ENCODE peak calls at places on chromosomes 11 and 22, in seven cellular contexts. H, B, X, W, J, L and F are unnamed samples.

GRCh38 chr22:46833228-46833627 is 70.8 kb downstream of the TBC1D22A start:
- DNase-seq in H (peak), B (no peak), X (no peak), W (no peak), J (no peak), L (peak), F (peak)

GRCh38 chr11:57460017-57460755 is at the start of gene RTN4RL2:
- DNase-seq in H (no peak), B (peak), X (peak), W (peak), J (no peak), L (peak), F (peak)

GRCh38 chr11:113613619-113614018 is 92.5 kb downstream of the TMPRSS5 start:
- DNase-seq in H (no peak), B (no peak), X (no peak), W (no peak), J (no peak), L (no peak), F (peak)

GRCh38 chr22:31121403-31121802 is 1.4 kb upstream of the INPP5J start:
- DNase-seq in H (no peak), B (no peak), X (no peak), W (no peak), J (no peak), L (no peak), F (no peak)

GRCh38 chr22:45562537-45563361 is 60.1 kb downstream of the FBLN1 start:
- DNase-seq in H (no peak), B (no peak), X (no peak), W (no peak), J (no peak), L (no peak), F (no peak)

GRCh38 chr22:36409911-36410756 is 22.4 kb upstream of the MYH9 start:
- DNase-seq in H (peak), B (peak), X (peak), W (no peak), J (peak), L (peak), F (peak)

GRCh38 chr11:2089536-2090165 is 49.5 kb downstream of the IGF2 start:
- DNase-seq in H (peak), B (no peak), X (no peak), W (peak), J (no peak), L (no peak), F (peak)

GRCh38 chr11:110182886-110183285 is 89.7 kb downstream of the ZC3H12C start:
- DNase-seq in H (no peak), B (no peak), X (no peak), W (no peak), J (no peak), L (no peak), F (no peak)

GRCh38 chr11:79201637-79202347 is 239.0 kb downstream of the TENM4 start:
- DNase-seq in H (no peak), B (no peak), X (no peak), W (no peak), J (no peak), L (no peak), F (no peak)

GRCh38 chr22:30857791-30858190 is 110.8 kb downstream of the MORC2 start:
- DNase-seq in H (peak), B (no peak), X (no peak), W (peak), J (no peak), L (no peak), F (no peak)

GRCh38 chr11:69178819-69179482 is 23.2 kb downstream of the SMIM38 start:
- DNase-seq in H (peak), B (no peak), X (no peak), W (no peak), J (no peak), L (peak), F (no peak)

GRCh38 chr11:118241191-118242098 is 10.7 kb downstream of the MPZL3 start:
- DNase-seq in H (peak), B (no peak), X (peak), W (peak), J (no peak), L (peak), F (peak)

GRCh38 chr22:46070722-46071450 is 79.4 kb upstream of the PPARA start:
- DNase-seq in H (peak), B (peak), X (peak), W (no peak), J (peak), L (peak), F (no peak)

GRCh38 chr11:108654994-108655631 is 9.8 kb upstream of the DDX10 start:
- DNase-seq in H (peak), B (peak), X (peak), W (no peak), J (peak), L (peak), F (peak)

GRCh38 chr11:67264260-67264659 is 2.0 kb upstream of the GRK2 start:
- DNase-seq in H (no peak), B (no peak), X (peak), W (no peak), J (no peak), L (no peak), F (no peak)

GRCh38 chr11:84384637-84385227 is 1098.6 kb upstream of the CCDC90B start:
- DNase-seq in H (peak), B (peak), X (peak), W (peak), J (peak), L (peak), F (peak)

GRCh38 chr11:86374586-86374985 is at the start of gene CCDC81:
- DNase-seq in H (no peak), B (no peak), X (no peak), W (no peak), J (peak), L (peak), F (peak)

GRCh38 chr11:75325713-75326438 is 25.6 kb downstream of the ARRB1 start:
- DNase-seq in H (peak), B (peak), X (peak), W (peak), J (no peak), L (peak), F (no peak)

GRCh38 chr11:75350743-75351540 is 519 bp downstream of the ARRB1 start:
- DNase-seq in H (peak), B (peak), X (peak), W (peak), J (peak), L (peak), F (peak)

GRCh38 chr11:10303558-10304363 is 1.1 kb upstream of the ADM start:
- DNase-seq in H (peak), B (no peak), X (no peak), W (no peak), J (no peak), L (peak), F (peak)

GRCh38 chr11:20066013-20066782 is 94.1 kb downstream of the DBX1 start:
- DNase-seq in H (no peak), B (no peak), X (no peak), W (no peak), J (no peak), L (no peak), F (no peak)

DNA sequence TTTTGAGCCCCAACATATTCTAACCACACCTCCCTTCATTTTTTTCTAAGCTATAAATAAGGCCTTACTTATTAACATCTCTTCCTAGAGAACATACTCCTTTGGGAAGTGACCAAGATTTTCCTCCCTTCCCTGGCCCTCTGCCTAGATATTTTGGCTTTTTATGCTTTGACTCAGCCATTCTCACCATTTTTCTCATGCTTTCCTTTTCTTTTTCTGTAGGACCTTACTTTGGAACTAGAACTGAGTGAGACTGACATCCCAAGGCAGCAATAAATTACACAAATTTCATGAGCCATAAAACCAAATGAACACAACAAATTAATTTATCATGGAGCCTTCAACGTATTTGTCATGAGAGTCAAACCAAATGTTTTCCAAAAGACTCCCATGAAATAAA is 142.7 kb upstream of the CTSC start:
- DNase-seq in H (no peak), B (peak), X (peak), W (no peak), J (no peak), L (no peak), F (no peak)
- TF ChIP-seq POLR2A in H (no peak), B (no peak), X (no peak), W (no peak), J (no peak), L (no peak), F (no peak)

GRCh38 chr22:23075525-23076216 is 5.4 kb downstream of the GNAZ start:
- DNase-seq in H (peak), B (no peak), X (peak), W (no peak), J (peak), L (no peak), F (no peak)
- TF ChIP-seq POLR2A in H (no peak), B (no peak), X (no peak), W (no peak), J (no peak), L (no peak), F (no peak)

DNA sequence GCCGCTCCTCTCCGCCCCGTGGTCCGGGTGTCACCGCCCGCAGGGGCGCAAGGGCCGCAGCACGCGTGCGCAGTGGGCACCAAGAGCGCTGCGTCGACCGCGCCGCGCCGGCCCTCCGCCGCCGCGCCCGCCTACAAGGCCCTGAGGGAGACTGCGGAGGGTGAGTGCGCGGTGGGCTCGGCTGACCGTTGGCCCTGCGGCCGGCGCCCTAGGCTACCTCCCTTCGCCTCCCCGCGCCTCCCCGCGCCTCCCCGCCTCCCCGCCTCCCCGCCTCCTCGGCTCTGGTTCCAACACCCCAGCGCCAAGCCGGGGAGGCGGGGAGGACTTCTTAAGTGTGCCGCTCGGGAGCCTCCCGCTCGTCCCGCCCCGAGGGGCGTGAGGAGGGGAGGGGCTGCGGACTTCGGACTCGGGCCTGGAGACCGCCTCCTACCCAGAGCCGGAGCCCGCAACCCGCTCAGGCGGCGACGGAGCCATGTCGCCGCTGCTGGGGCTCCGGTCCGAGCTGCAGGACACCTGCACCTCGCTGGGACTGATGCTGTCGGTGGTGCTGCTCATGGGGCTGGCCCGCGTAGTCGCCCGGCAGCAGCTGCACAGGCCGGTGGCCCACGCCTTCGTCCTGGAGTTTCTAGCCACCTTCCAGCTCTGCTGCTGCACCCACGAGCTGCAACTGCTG is at the start of gene AQP11:
- DNase-seq in H (peak), B (peak), X (peak), W (peak), J (peak), L (peak), F (peak)
- TF ChIP-seq POLR2A in H (no peak), B (peak), X (peak), W (peak), J (peak), L (peak), F (no peak)

GRCh38 chr22:42072606-42073330 is 1.3 kb upstream of the PHETA2 start:
- DNase-seq in H (no peak), B (no peak), X (no peak), W (no peak), J (no peak), L (no peak), F (peak)

GRCh38 chr22:42073568-42074152 is 388 bp upstream of the PHETA2 start:
- DNase-seq in H (no peak), B (no peak), X (no peak), W (no peak), J (no peak), L (no peak), F (no peak)

GRCh38 chr22:42068351-42068730 is 2.3 kb downstream of the NAGA start:
- DNase-seq in H (no peak), B (no peak), X (no peak), W (no peak), J (no peak), L (no peak), F (no peak)

GRCh38 chr22:42069801-42070516 is 653 bp downstream of the NAGA start:
- DNase-seq in H (no peak), B (no peak), X (no peak), W (no peak), J (no peak), L (no peak), F (peak)

GRCh38 chr22:42070517-42071422 is at the start of gene NAGA:
- DNase-seq in H (peak), B (peak), X (peak), W (peak), J (peak), L (peak), F (peak)
- TF ChIP-seq POLR2A in H (no peak), B (peak), X (peak), W (peak), J (peak), L (peak), F (peak)

GRCh38 chr11:111930472-111930871 is 6.7 kb upstream of the DIXDC1 start:
- DNase-seq in H (no peak), B (no peak), X (no peak), W (no peak), J (no peak), L (no peak), F (no peak)

GRCh38 chr11:111925953-111926352 is 7.2 kb downstream of the C11orf52 start:
- DNase-seq in H (no peak), B (no peak), X (peak), W (no peak), J (peak), L (no peak), F (no peak)

GRCh38 chr11:111923351-111923788 is 4.7 kb downstream of the C11orf52 start:
- DNase-seq in H (no peak), B (no peak), X (no peak), W (no peak), J (no peak), L (no peak), F (no peak)

GRCh38 chr11:111923951-111924350 is 5.2 kb downstream of the C11orf52 start:
- DNase-seq in H (no peak), B (no peak), X (no peak), W (no peak), J (no peak), L (no peak), F (no peak)

GRCh38 chr11:111926505-111927391 is 8.0 kb downstream of the C11orf52 start:
- DNase-seq in H (peak), B (peak), X (peak), W (peak), J (peak), L (peak), F (peak)
- TF ChIP-seq POLR2A in H (no peak), B (peak), X (peak), W (peak), J (peak), L (peak), F (peak)